ENCODE peak calls at places on chromosomes 7 and 10, in seven cellular contexts. P is NCI-H774; S is G401; Z is HCEC 1CT; M is iPS-NIHi11; H is stimulated activated naive CD8-positive, alpha-beta T cell treated with anti-CD3 and anti-CD28 coated beads, Interleukin-15, Interleukin-2, amounts not matched to agents 100 U/mL and 50 U/mL, for 24 hours; F is iris pigment epithelial cell. A is an unnamed sample.

GRCh38 chr7:148334441-148334956 is 256.1 kb upstream of the C7orf33 start:
- DNase-seq in Z (no peak), H (no peak), F (no peak), P (no peak), M (no peak), S (no peak), A (no peak)

GRCh38 chr10:99540339-99540672 is 7.6 kb downstream of the NKX2-3 start:
- DNase-seq in Z (no peak), S (no peak), M (no peak), F (no peak), H (no peak), P (no peak), A (no peak)

GRCh38 chr7:21526007-21526406 is 16.8 kb upstream of the DNAH11 start:
- DNase-seq in F (peak; percentile 9), P (no peak), S (no peak), H (no peak), Z (no peak), M (no peak), A (no peak)

GRCh38 chr7:10939237-10939910 is 34.3 kb upstream of the PHF14 start:
- DNase-seq in H (peak; percentile 8), M (peak; percentile 19), S (peak; percentile 14), P (no peak), Z (peak; percentile 6), F (peak; percentile 16), A (no peak)

GRCh38 chr7:6654113-6654841 is 17.2 kb downstream of the ZNF316 start:
- DNase-seq in H (no peak), P (no peak), M (no peak), F (no peak), Z (no peak), S (no peak), A (no peak)

GRCh38 chr7:69309601-69310000 is 288.7 kb upstream of the AUTS2 start:
- DNase-seq in M (no peak), S (no peak), H (no peak), Z (no peak), P (no peak), F (no peak), A (no peak)

GRCh38 chr10:14952851-14953451 is 945 bp downstream of the DCLRE1C start:
- DNase-seq in S (no peak), P (no peak), F (peak; percentile 31), H (no peak), M (peak; percentile 26), Z (peak; percentile 14), A (no peak)

GRCh38 chr10:71864861-71865473 is 13.9 kb upstream of the PSAP start:
- DNase-seq in Z (peak; percentile 67), F (peak; percentile 86), M (no peak), S (no peak), P (no peak), H (no peak), A (no peak)

GRCh38 chr10:58515296-58515956 is 2.8 kb downstream of the BICC1 start:
- DNase-seq in H (no peak), M (no peak), F (no peak), Z (no peak), S (no peak), P (no peak), A (no peak)

GRCh38 chr7:123070702-123071286 is 75.3 kb upstream of the TAS2R16 start:
- DNase-seq in H (no peak), M (peak; percentile 12), S (no peak), F (peak; percentile 20), P (no peak), Z (no peak), A (no peak)

GRCh38 chr7:104126411-104126841 is 81.4 kb downstream of the ORC5 start:
- DNase-seq in F (no peak), Z (no peak), S (peak; percentile 100), H (no peak), P (peak; percentile 47), M (no peak), A (peak; percentile 9)

GRCh38 chr7:133139350-133139749 is 57.5 kb upstream of the CHCHD3 start:
- DNase-seq in Z (peak; percentile 41), P (no peak), M (peak; percentile 71), H (no peak), S (no peak), F (peak; percentile 64), A (no peak)

GRCh38 chr7:137395425-137395824 is 51.9 kb upstream of the PTN start:
- DNase-seq in Z (no peak), H (no peak), M (no peak), F (no peak), S (peak; percentile 71), P (no peak), A (peak; percentile 59)

GRCh38 chr7:139783647-139784385 is 6.0 kb upstream of the HIPK2 start:
- DNase-seq in Z (no peak), P (no peak), S (no peak), M (no peak), H (no peak), F (no peak), A (no peak)

GRCh38 chr10:44253769-44254462 is 131.0 kb downstream of the CXCL12 start:
- DNase-seq in H (no peak), S (no peak), F (peak; percentile 69), Z (peak; percentile 49), P (no peak), M (no peak), A (no peak)

GRCh38 chr7:116782177-116782711 is 80.1 kb upstream of the CAPZA2 start:
- DNase-seq in H (no peak), P (no peak), S (no peak), M (peak; percentile 59), Z (peak; percentile 59), F (peak; percentile 82), A (no peak)

GRCh38 chr7:87369216-87369615 is 23.8 kb downstream of the CROT start:
- DNase-seq in H (peak; percentile 12), P (no peak), Z (no peak), F (no peak), M (no peak), S (no peak), A (no peak)

GRCh38 chr10:77164616-77165311 is 472.8 kb downstream of the KCNMA1 start:
- DNase-seq in M (no peak), H (no peak), P (no peak), Z (peak; percentile 71), S (no peak), F (peak; percentile 47), A (no peak)

GRCh38 chr7:120695848-120696247 is 162.1 kb downstream of the TSPAN12 start:
- DNase-seq in Z (no peak), H (no peak), F (no peak), M (no peak), P (no peak), S (no peak), A (no peak)

GRCh38 chr7:33040803-33041516 is 21.6 kb downstream of the NT5C3A start:
- DNase-seq in H (peak; percentile 54), S (no peak), F (peak; percentile 54), M (peak; percentile 24), P (no peak), Z (peak; percentile 18), A (no peak)

GRCh38 chr10:63699785-63700184 is 178.6 kb downstream of the REEP3 start:
- DNase-seq in H (no peak), Z (peak; percentile 60), P (no peak), S (no peak), F (peak; percentile 81), M (no peak), A (no peak)

GRCh38 chr7:42269161-42269560 is 32.2 kb upstream of the GLI3 start:
- DNase-seq in S (no peak), F (no peak), Z (no peak), H (no peak), M (no peak), P (no peak), A (no peak)

GRCh38 chr7:86504229-86504628 is 139.5 kb upstream of the GRM3 start:
- DNase-seq in F (no peak), M (no peak), P (no peak), H (no peak), Z (no peak), S (no peak), A (no peak)

GRCh38 chr7:97130417-97131139 is 13.1 kb downstream of the SDHAF3 start:
- DNase-seq in H (no peak), Z (no peak), S (no peak), F (peak; percentile 8), M (peak; percentile 4), P (no peak), A (no peak)

GRCh38 chr7:30285531-30286284 is 1.3 kb downstream of the ZNRF2 start:
- DNase-seq in S (peak; percentile 32), M (peak; percentile 29), F (peak; percentile 68), P (peak; percentile 11), Z (peak; percentile 57), H (peak; percentile 65), A (peak; percentile 30)

GRCh38 chr7:74225400-74225799 is 15.6 kb downstream of the LAT2 start:
- DNase-seq in P (no peak), M (no peak), Z (no peak), S (no peak), F (no peak), H (no peak), A (no peak)

GRCh38 chr10:69498711-69499471 is 47.6 kb downstream of the TSPAN15 start:
- DNase-seq in F (no peak), P (no peak), S (no peak), Z (peak; percentile 22), H (no peak), M (no peak), A (no peak)

GRCh38 chr7:2680792-2681490 is 7.1 kb upstream of the AMZ1 start:
- DNase-seq in Z (peak; percentile 63), H (peak; percentile 74), S (peak; percentile 87), M (peak; percentile 93), F (peak; percentile 49), P (peak; percentile 16), A (peak; percentile 92)

GRCh38 chr10:100155936-100156335 is 29.9 kb downstream of the ERLIN1 start:
- DNase-seq in F (no peak), M (no peak), H (no peak), Z (no peak), S (no peak), P (no peak), A (no peak)

GRCh38 chr7:129781128-129781855 is 169.8 kb downstream of the NRF1 start:
- DNase-seq in S (no peak), Z (no peak), H (peak; percentile 44), P (peak; percentile 55), M (no peak), F (no peak), A (no peak)

GRCh38 chr7:90320014-90320413 is 1.1 kb downstream of the FAM237B start:
- DNase-seq in F (no peak), P (no peak), Z (no peak), M (no peak), H (no peak), S (no peak), A (no peak)

A was measured in Ammon's horn.